ENCODE peak calls at places on chromosome X, in six cellular contexts. One of them, this sample, is unnamed.

GRCh38 chrX:12950851-12951589 is 23.9 kb upstream of the TMSB4X start:
- DNase-seq in cardiac muscle cell: peak; percentile 55
- DNase-seq in fibroblast of lung: no peak
- DNase-seq in HFF-Myc: no peak
- DNase-seq in tibial artery: no peak
- DNase-seq in cardiac fibroblast: peak; percentile 8
- DNase-seq in this sample: no peak

GRCh38 chrX:69082753-69083150 is 82.5 kb downstream of the PJA1 start:
- DNase-seq in cardiac muscle cell: no peak
- DNase-seq in fibroblast of lung: no peak
- DNase-seq in HFF-Myc: no peak
- DNase-seq in tibial artery: no peak
- DNase-seq in cardiac fibroblast: no peak
- DNase-seq in this sample: peak; percentile 56

GRCh38 chrX:103585421-103586313 is at the start of gene TCEAL4:
- DNase-seq in cardiac muscle cell: peak; percentile 63
- DNase-seq in fibroblast of lung: peak; percentile 12
- DNase-seq in HFF-Myc: no peak
- DNase-seq in tibial artery: peak; percentile 82
- DNase-seq in cardiac fibroblast: no peak
- DNase-seq in this sample: no peak

GRCh38 chrX:134999469-134999868 is 8.7 kb downstream of the SMIM10 start:
- DNase-seq in cardiac muscle cell: peak; percentile 25
- DNase-seq in fibroblast of lung: peak; percentile 46
- DNase-seq in HFF-Myc: no peak
- DNase-seq in tibial artery: no peak
- DNase-seq in cardiac fibroblast: peak; percentile 76
- DNase-seq in this sample: no peak

GRCh38 chrX:41561045-41561444 is 113.9 kb downstream of the NYX start:
- DNase-seq in cardiac muscle cell: no peak
- DNase-seq in fibroblast of lung: peak; percentile 91
- DNase-seq in HFF-Myc: peak; percentile 52
- DNase-seq in tibial artery: no peak
- DNase-seq in cardiac fibroblast: peak; percentile 89
- DNase-seq in this sample: no peak

GRCh38 chrX:13764765-13765164 is 30.2 kb downstream of the OFD1 start:
- DNase-seq in cardiac muscle cell: peak; percentile 51
- DNase-seq in fibroblast of lung: peak; percentile 8
- DNase-seq in HFF-Myc: no peak
- DNase-seq in tibial artery: no peak
- DNase-seq in cardiac fibroblast: no peak
- DNase-seq in this sample: no peak

GRCh38 chrX:101602077-101602476 is 15.7 kb downstream of the ARMCX6 start:
- DNase-seq in cardiac muscle cell: no peak
- DNase-seq in fibroblast of lung: peak; percentile 19
- DNase-seq in HFF-Myc: peak; percentile 33
- DNase-seq in tibial artery: no peak
- DNase-seq in cardiac fibroblast: peak; percentile 59
- DNase-seq in this sample: no peak

GRCh38 chrX:131987252-131987651 is 35.9 kb upstream of the STK26 start:
- DNase-seq in cardiac muscle cell: no peak
- DNase-seq in fibroblast of lung: no peak
- DNase-seq in HFF-Myc: no peak
- DNase-seq in tibial artery: no peak
- DNase-seq in cardiac fibroblast: peak; percentile 1
- DNase-seq in this sample: no peak

GRCh38 chrX:44872319-44872816 is 620 bp upstream of the KDM6A start:
- DNase-seq in cardiac muscle cell: no peak
- DNase-seq in fibroblast of lung: peak; percentile 29
- DNase-seq in HFF-Myc: no peak
- DNase-seq in tibial artery: no peak
- DNase-seq in cardiac fibroblast: peak; percentile 18
- DNase-seq in this sample: peak; percentile 75

GRCh38 chrX:20011608-20012007 is 20.7 kb upstream of the BCLAF3 start:
- DNase-seq in cardiac muscle cell: no peak
- DNase-seq in fibroblast of lung: no peak
- DNase-seq in HFF-Myc: no peak
- DNase-seq in tibial artery: no peak
- DNase-seq in cardiac fibroblast: no peak
- DNase-seq in this sample: no peak

GRCh38 chrX:152070186-152070585 is 68.2 kb downstream of the MAGEA10 start:
- DNase-seq in cardiac muscle cell: no peak
- DNase-seq in fibroblast of lung: peak; percentile 19
- DNase-seq in HFF-Myc: no peak
- DNase-seq in tibial artery: no peak
- DNase-seq in cardiac fibroblast: peak; percentile 1
- DNase-seq in this sample: no peak

GRCh38 chrX:119041175-119041574 is 31.6 kb upstream of the CT47C1 start:
- DNase-seq in cardiac muscle cell: peak; percentile 1
- DNase-seq in fibroblast of lung: peak; percentile 87
- DNase-seq in HFF-Myc: peak; percentile 33
- DNase-seq in tibial artery: peak; percentile 79
- DNase-seq in cardiac fibroblast: peak; percentile 78
- DNase-seq in this sample: no peak

GRCh38 chrX:18873189-18873791 is 110.6 kb downstream of the PHKA2 start:
- DNase-seq in cardiac muscle cell: no peak
- DNase-seq in fibroblast of lung: peak; percentile 76
- DNase-seq in HFF-Myc: peak; percentile 31
- DNase-seq in tibial artery: peak; percentile 78
- DNase-seq in cardiac fibroblast: peak; percentile 72
- DNase-seq in this sample: no peak

DNA sequence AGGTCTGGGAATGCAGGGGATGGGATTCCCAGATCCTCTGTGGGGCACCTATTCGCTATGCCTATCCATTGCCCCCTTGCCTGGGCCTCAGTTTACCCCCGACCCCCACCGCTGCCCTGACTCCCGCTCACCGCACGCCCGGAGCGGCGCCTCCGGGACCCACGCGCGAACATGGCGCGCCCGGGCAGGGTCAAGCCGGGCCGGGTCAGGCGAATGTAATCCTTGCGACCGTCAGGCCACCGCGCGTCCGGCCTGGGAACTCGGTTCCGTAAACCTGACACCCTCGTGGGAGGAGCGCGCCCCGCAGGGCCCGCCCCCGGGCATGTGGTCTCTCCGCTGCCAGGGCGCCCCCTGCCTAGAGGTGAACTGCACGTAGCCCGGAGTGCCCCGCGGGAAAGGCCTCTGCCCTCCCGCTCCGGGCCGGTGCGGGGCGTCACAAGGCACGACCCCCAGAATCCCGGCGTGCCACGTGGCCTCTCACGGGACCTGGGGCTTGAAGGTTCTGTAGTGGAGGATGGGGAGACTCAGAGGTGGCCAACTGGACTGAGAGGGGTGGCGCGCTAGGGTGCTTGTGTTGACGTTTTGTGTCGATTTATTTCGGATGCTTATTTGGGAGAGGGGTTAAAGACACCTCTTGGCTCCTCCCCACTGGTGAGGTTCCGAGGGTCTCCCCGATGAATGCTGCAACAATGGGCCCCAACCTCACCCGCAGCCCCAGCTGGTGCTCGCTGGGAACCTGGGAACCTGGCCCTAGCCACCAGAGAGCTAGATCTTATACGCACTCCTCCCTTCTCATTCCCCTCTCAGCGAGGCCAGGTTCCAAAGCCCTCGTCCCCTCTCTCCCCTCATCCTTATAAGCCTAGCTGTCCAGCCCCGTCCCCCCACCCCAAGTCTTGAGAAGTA is at the start of gene PRICKLE3:
- DNase-seq in cardiac muscle cell: peak; percentile 85
- DNase-seq in fibroblast of lung: peak; percentile 38
- DNase-seq in HFF-Myc: no peak
- DNase-seq in tibial artery: peak; percentile 92
- DNase-seq in cardiac fibroblast: peak; percentile 49
- DNase-seq in this sample: no peak
- TF ChIP-seq CTCF in cardiac muscle cell: peak; percentile 42
- TF ChIP-seq CTCF in fibroblast of lung: peak; percentile 26
- TF ChIP-seq CTCF in HFF-Myc: peak; percentile 35
- TF ChIP-seq CTCF in tibial artery: no peak
- TF ChIP-seq CTCF in cardiac fibroblast: peak; percentile 22
- TF ChIP-seq CTCF in this sample: peak; percentile 67

GRCh38 chrX:141402897-141403610 is 160.7 kb upstream of the SPANXC start:
- DNase-seq in cardiac muscle cell: no peak
- DNase-seq in fibroblast of lung: no peak
- DNase-seq in HFF-Myc: no peak
- DNase-seq in tibial artery: no peak
- DNase-seq in cardiac fibroblast: no peak
- DNase-seq in this sample: peak; percentile 75
- TF ChIP-seq CTCF in cardiac muscle cell: no peak
- TF ChIP-seq CTCF in fibroblast of lung: no peak
- TF ChIP-seq CTCF in HFF-Myc: no peak
- TF ChIP-seq CTCF in tibial artery: no peak
- TF ChIP-seq CTCF in cardiac fibroblast: no peak
- TF ChIP-seq CTCF in this sample: no peak

DNA sequence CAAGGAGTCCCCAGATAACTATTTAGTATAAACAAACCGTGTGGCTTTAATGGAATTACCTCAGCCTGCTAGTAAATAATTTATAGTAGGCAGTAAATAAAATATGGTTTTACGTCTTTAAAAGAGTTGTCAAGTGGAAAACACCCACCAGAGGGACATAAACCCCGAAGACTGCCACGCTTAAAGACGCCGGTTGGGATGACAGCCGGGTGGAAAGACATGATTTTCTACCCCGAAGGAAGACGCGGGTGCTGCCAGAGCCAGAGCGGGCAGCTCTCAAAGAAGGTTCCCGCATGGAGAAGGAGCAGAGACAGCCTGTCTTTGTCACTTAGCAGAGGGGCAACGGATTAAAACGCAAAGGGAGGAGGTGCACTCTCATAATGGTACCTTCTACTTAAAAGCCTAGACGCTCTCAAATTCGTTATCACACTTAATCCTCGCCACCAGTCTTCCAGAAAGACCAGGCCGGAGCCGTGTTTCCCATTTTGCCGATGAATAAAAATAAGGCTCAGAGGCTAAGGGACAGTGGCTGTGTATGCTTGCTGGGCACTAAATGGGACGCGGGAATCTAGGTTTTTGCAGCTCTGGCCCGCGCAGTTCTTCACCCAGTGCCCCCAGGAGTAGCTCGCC is 140.5 kb upstream of the ZIC3 start:
- DNase-seq in cardiac muscle cell: peak; percentile 5
- DNase-seq in fibroblast of lung: no peak
- DNase-seq in HFF-Myc: no peak
- DNase-seq in tibial artery: no peak
- DNase-seq in cardiac fibroblast: no peak
- DNase-seq in this sample: no peak
- TF ChIP-seq CTCF in cardiac muscle cell: no peak
- TF ChIP-seq CTCF in fibroblast of lung: no peak
- TF ChIP-seq CTCF in HFF-Myc: no peak
- TF ChIP-seq CTCF in tibial artery: no peak
- TF ChIP-seq CTCF in cardiac fibroblast: no peak
- TF ChIP-seq CTCF in this sample: no peak

GRCh38 chrX:17355976-17356375 is 19.0 kb upstream of the NHS start:
- DNase-seq in cardiac muscle cell: no peak
- DNase-seq in fibroblast of lung: no peak
- DNase-seq in HFF-Myc: no peak
- DNase-seq in tibial artery: no peak
- DNase-seq in cardiac fibroblast: no peak
- DNase-seq in this sample: no peak

GRCh38 chrX:17359500-17359899 is 15.5 kb upstream of the NHS start:
- DNase-seq in cardiac muscle cell: no peak
- DNase-seq in fibroblast of lung: peak; percentile 62
- DNase-seq in HFF-Myc: no peak
- DNase-seq in tibial artery: no peak
- DNase-seq in cardiac fibroblast: peak; percentile 5
- DNase-seq in this sample: no peak

DNA sequence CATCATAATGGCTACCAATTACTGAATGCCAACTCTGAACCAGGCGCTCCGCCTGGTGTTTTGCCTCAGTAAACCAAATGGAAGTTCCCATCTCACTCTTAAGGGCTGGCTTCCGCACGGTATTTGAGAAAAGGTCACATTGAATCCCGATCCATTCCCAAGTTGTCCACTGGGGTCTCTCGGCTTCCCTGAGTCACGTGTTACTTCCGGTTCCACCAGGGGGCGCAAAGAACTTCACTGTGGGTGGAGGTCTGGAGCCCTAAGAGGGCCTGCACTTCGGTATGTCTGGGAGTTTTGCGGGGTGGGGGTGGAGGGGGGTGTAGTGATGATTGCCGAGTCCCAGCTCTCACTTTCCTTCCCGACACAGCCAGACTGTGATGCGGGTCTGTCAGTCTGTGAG is 13.4 kb upstream of the NHS start:
- DNase-seq in cardiac muscle cell: no peak
- DNase-seq in fibroblast of lung: no peak
- DNase-seq in HFF-Myc: no peak
- DNase-seq in tibial artery: no peak
- DNase-seq in cardiac fibroblast: no peak
- DNase-seq in this sample: no peak
- TF ChIP-seq CTCF in cardiac muscle cell: no peak
- TF ChIP-seq CTCF in fibroblast of lung: peak; percentile 17
- TF ChIP-seq CTCF in HFF-Myc: peak; percentile 49
- TF ChIP-seq CTCF in tibial artery: no peak
- TF ChIP-seq CTCF in cardiac fibroblast: no peak
- TF ChIP-seq CTCF in this sample: peak; percentile 61

DNA sequence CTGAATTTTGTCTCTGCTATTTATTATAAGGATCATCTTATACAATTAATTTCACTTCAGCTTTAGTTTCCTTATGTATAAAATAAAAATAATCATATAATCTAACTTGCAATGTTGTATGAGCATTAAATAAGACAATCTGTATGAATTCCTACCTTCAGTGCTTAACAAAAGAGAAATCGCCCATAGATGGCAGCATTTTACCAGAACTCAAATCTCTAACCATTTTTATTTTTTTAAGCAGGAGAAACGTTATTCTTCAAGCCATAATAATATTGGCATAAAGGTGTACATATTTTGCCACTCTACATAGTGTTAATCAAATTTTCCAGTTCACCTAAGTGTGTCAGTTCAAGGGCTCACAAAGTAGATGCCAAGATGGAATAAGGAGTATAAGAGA is 78.8 kb downstream of the TMEM47 start:
- DNase-seq in cardiac muscle cell: peak; percentile 66
- DNase-seq in fibroblast of lung: peak; percentile 21
- DNase-seq in HFF-Myc: no peak
- DNase-seq in tibial artery: no peak
- DNase-seq in cardiac fibroblast: peak; percentile 69
- DNase-seq in this sample: no peak
- TF ChIP-seq CTCF in cardiac muscle cell: peak; percentile 29
- TF ChIP-seq CTCF in fibroblast of lung: peak; percentile 37
- TF ChIP-seq CTCF in HFF-Myc: no peak
- TF ChIP-seq CTCF in tibial artery: peak; percentile 42
- TF ChIP-seq CTCF in cardiac fibroblast: peak; percentile 27
- TF ChIP-seq CTCF in this sample: peak; percentile 93